ENCODE peak calls at places on chromosomes 7 and 10, in ten cellular contexts. O, C, M, V, A, B, U, T, H and Y are unnamed samples.
A peak's percentile ranks its signal among the peaks of the same experiment; 100 is the strongest.

GRCh38 chr10:62453274-62453673 is 79.1 kb downstream of the ZNF365 start:
- DNase-seq in U (no peak), M (no peak), H (no peak), B (no peak), A (no peak), O (no peak), C (no peak), T (no peak), V (no peak), Y (no peak)

GRCh38 chr10:14017380-14017943 is 313.3 kb downstream of the FRMD4A start:
- DNase-seq in M (no peak), B (no peak), O (no peak), H (no peak), C (no peak), T (no peak), U (no peak), A (no peak), V (no peak), Y (no peak)

GRCh38 chr10:130648807-130649206 is 512.6 kb downstream of the GLRX3 start:
- DNase-seq in U (no peak), M (no peak), H (no peak), A (no peak), B (no peak), T (no peak), V (no peak), O (no peak), C (no peak), Y (no peak)

GRCh38 chr10:76301950-76302349 is 870.5 kb downstream of the LRMDA start:
- DNase-seq in C (no peak), V (no peak), H (no peak), B (no peak), A (peak; percentile 18), T (no peak), O (no peak), U (no peak), M (no peak), Y (no peak)

GRCh38 chr7:148699024-148699771 is 495 bp downstream of the CUL1 start:
- DNase-seq in M (no peak), U (peak; percentile 42), V (peak; percentile 94), T (no peak), A (peak; percentile 65), O (peak; percentile 62), C (peak; percentile 75), H (peak; percentile 56), B (peak; percentile 77), Y (peak; percentile 37)

GRCh38 chr10:66928000-66928770 is 2.3 kb downstream of the LRRTM3 start:
- DNase-seq in A (no peak), H (no peak), V (no peak), C (peak; percentile 49), O (no peak), T (no peak), B (peak; percentile 52), U (no peak), M (no peak), Y (no peak)

GRCh38 chr10:123761666-123762230 is 95.6 kb downstream of the GPR26 start:
- DNase-seq in C (no peak), U (no peak), M (no peak), V (no peak), A (no peak), B (no peak), T (no peak), O (no peak), H (no peak), Y (no peak)

GRCh38 chr10:119031496-119032059 is 2.1 kb downstream of the NANOS1 start:
- DNase-seq in B (peak; percentile 46), U (no peak), T (no peak), O (no peak), A (no peak), C (no peak), V (no peak), M (no peak), H (no peak), Y (no peak)

GRCh38 chr10:33509231-33509871 is 174.9 kb upstream of the NRP1 start:
- DNase-seq in M (peak; percentile 56), H (peak; percentile 95), C (peak; percentile 77), B (no peak), O (peak; percentile 20), T (peak; percentile 25), U (no peak), A (peak; percentile 92), V (no peak), Y (no peak)

GRCh38 chr7:81846398-81846797 is 76.6 kb upstream of the HGF start:
- DNase-seq in T (peak; percentile 57), B (no peak), O (no peak), V (no peak), M (no peak), A (no peak), U (no peak), H (peak; percentile 53), C (no peak), Y (no peak)

GRCh38 chr10:68561804-68562649 is 1.9 kb downstream of the TET1 start:
- DNase-seq in T (no peak), O (peak; percentile 78), A (no peak), V (no peak), U (no peak), C (no peak), H (no peak), B (peak; percentile 68), M (no peak), Y (no peak)

DNA sequence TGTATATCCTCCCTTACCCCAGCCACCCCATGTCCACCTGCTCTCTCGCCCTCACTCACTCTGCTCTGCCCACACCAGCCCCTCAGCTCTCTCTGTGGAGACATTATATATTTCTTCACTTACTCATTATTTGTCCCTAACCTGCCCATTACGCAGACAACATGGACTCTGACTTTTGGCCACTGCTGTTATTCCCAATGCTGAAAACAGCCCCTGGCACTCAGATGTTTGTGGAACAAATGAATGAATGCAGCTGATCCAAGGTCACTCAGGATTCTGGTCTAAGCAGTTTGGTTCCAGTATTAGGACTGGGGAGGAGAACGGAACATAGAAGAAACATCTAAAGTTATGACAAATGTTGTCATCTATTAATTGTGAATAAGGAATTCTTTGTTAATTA is 26.7 kb downstream of the GNA12 start:
- DNase-seq in A (peak; percentile 64), B (no peak), U (no peak), T (no peak), M (no peak), H (no peak), V (no peak), C (peak; percentile 41), O (no peak), Y (no peak)
- TF ChIP-seq POLR2A in A (no peak), B (no peak), U (no peak), T (no peak), M (no peak), H (no peak), V (no peak), C (no peak), O (no peak), Y (no peak)

GRCh38 chr10:77410523-77410922 is 227.1 kb downstream of the KCNMA1 start:
- DNase-seq in V (no peak), B (no peak), T (no peak), O (no peak), H (no peak), M (no peak), U (no peak), C (no peak), A (no peak), Y (no peak)

GRCh38 chr10:77411805-77412204 is 225.8 kb downstream of the KCNMA1 start:
- DNase-seq in C (no peak), B (no peak), O (no peak), V (no peak), M (no peak), T (no peak), A (no peak), U (no peak), H (no peak), Y (no peak)

GRCh38 chr10:77406764-77407430 is 230.7 kb downstream of the KCNMA1 start:
- DNase-seq in C (no peak), B (no peak), M (no peak), O (no peak), U (no peak), T (no peak), H (no peak), A (no peak), V (no peak), Y (no peak)

GRCh38 chr10:77408259-77408658 is 229.3 kb downstream of the KCNMA1 start:
- DNase-seq in M (no peak), A (no peak), H (no peak), T (no peak), V (no peak), C (no peak), B (no peak), O (no peak), U (no peak), Y (no peak)

DNA sequence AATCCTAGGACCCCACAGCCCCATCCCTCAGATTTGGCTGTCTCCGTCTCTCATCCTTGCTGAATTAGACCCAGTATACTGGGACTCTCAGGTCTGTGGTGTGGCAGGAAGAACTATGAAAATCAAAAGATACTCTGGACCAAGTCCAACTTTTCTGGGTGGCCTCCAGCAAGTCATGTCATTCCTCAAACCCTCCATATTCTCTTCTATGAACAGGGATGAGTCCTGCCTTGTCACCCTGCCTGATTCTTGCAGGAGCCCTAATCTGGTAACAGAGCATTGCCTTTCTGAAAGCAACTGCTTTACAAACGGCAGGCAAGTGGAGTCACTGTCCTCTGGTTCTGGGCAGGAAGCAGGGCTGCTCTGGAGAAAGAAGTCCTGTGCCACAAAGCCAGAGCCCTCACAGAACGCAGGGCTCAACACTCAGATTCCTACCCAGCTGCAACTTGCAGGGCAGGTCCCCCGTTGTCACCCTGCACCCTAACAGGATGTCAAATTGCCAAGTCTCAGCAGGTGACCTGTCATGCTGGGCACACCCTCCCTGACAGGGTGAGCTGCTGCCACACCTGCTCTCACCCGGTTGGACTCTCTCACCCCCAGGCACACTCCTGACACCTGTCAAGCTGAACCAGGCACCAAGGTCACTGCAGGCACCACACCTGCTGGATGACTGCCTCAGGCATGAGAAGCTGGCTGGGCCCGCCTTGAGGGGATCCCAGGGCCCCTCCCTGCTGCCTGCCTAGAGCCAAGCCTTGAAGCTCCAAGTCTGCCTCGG is 227.7 kb downstream of the KCNMA1 start:
- DNase-seq in O (no peak), T (no peak), U (no peak), A (no peak), C (peak; percentile 67), V (no peak), B (no peak), M (no peak), H (no peak), Y (no peak)
- TF ChIP-seq POLR2AphosphoS5 in O (no peak), T (no peak), U (no peak), A (no peak), C (no peak), V (no peak), B (no peak), M (no peak), H (no peak), Y (no peak)

DNA sequence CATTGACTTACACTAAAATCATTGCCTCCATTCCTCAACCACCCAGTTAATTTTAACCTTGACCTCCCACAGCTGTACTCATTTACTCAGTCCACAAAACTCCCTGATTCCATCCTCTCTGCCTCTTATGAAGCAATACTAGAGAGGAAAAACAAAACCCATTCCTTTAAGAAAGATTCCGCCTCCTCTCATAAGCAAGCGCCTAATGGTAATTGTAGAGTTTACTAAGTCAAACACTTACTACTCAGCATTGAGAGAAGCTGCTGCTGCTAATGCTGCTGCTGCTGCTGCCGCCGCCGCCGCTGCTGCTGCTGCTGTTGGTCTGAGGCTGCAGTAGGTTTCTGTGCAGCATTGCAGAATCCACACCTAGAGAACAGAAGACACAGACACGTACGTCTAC is 2.1 kb upstream of the ADD3 start:
- DNase-seq in M (no peak), H (no peak), U (no peak), B (no peak), C (peak; percentile 70), O (no peak), T (no peak), A (peak; percentile 35), V (no peak), Y (no peak)
- TF ChIP-seq POLR2A in M (no peak), H (no peak), U (no peak), B (no peak), C (no peak), O (no peak), T (no peak), A (no peak), V (no peak), Y (no peak)

GRCh38 chr10:71751515-71752224 is 21.6 kb downstream of the VSIR start:
- DNase-seq in O (no peak), U (no peak), V (peak; percentile 78), B (no peak), M (no peak), A (no peak), T (no peak), H (no peak), C (no peak), Y (no peak)
- TF ChIP-seq POLR2AphosphoS5 in O (no peak), U (no peak), V (peak; percentile 29), B (no peak), M (no peak), A (no peak), T (no peak), H (no peak), C (no peak), Y (no peak)